ENCODE peak calls at places on chromosome 10, in five cellular contexts. L, Y, Q, B and F are unnamed samples.

GRCh38 chr10:36634916-36635315 is 490.5 kb upstream of the ANKRD30A start:
- DNase-seq in L (peak; percentile 44), Y (no peak), Q (peak; percentile 82), B (no peak), F (no peak)

GRCh38 chr10:102150970-102151773 is 1.0 kb upstream of the NOLC1 start:
- DNase-seq in B (no peak), Y (no peak), Q (peak; percentile 63), L (peak; percentile 88), F (no peak)

GRCh38 chr10:93503075-93503474 is 6.7 kb downstream of the CEP55 start:
- DNase-seq in B (no peak), Q (no peak), Y (no peak), L (no peak), F (no peak)

GRCh38 chr10:79132681-79133381 is 64.1 kb downstream of the ZMIZ1 start:
- DNase-seq in L (no peak), B (no peak), Q (no peak), Y (no peak), F (peak; percentile 67)

GRCh38 chr10:118251791-118252190 is 90.3 kb downstream of the FAM204A start:
- DNase-seq in B (no peak), Q (peak; percentile 20), Y (no peak), L (no peak), F (no peak)

GRCh38 chr10:37952051-37952815 is 24.2 kb downstream of the ZNF25 start:
- DNase-seq in B (no peak), L (peak; percentile 3), Y (no peak), Q (no peak), F (no peak)

GRCh38 chr10:110829721-110830410 is 41.9 kb upstream of the PDCD4 start:
- DNase-seq in L (no peak), Q (no peak), Y (no peak), B (no peak), F (no peak)

GRCh38 chr10:14876764-14877163 is 1.9 kb upstream of the SUV39H2 start:
- DNase-seq in B (no peak), L (no peak), Y (no peak), Q (no peak), F (no peak)